ENCODE peak calls at places on chromosome 15, in six cellular contexts. One of them, this sample, is unnamed.

GRCh38 chr15:31346367-31347066 is 19.9 kb downstream of the KLF13 start:
- DNase-seq in endothelial cell of umbilical vein: no peak
- DNase-seq in heart left ventricle: no peak
- DNase-seq in Peyer's patch: peak; percentile 66
- DNase-seq in IMR-90: no peak
- DNase-seq in A549: no peak
- DNase-seq in this sample: no peak

GRCh38 chr15:85582719-85583089 is 202.3 kb downstream of the AKAP13 start:
- DNase-seq in endothelial cell of umbilical vein: peak; percentile 98
- DNase-seq in heart left ventricle: peak; percentile 82
- DNase-seq in Peyer's patch: peak; percentile 92
- DNase-seq in IMR-90: peak; percentile 46
- DNase-seq in A549: no peak
- DNase-seq in this sample: peak; percentile 77

GRCh38 chr15:66387176-66388056 is 704 bp downstream of the MAP2K1 start:
- DNase-seq in endothelial cell of umbilical vein: peak; percentile 78
- DNase-seq in heart left ventricle: peak; percentile 70
- DNase-seq in Peyer's patch: peak; percentile 76
- DNase-seq in IMR-90: peak; percentile 83
- DNase-seq in A549: peak; percentile 90
- DNase-seq in this sample: peak; percentile 50

GRCh38 chr15:94453227-94453626 is 221.9 kb downstream of the MCTP2 start:
- DNase-seq in endothelial cell of umbilical vein: no peak
- DNase-seq in heart left ventricle: no peak
- DNase-seq in Peyer's patch: no peak
- DNase-seq in IMR-90: peak; percentile 39
- DNase-seq in A549: no peak
- DNase-seq in this sample: no peak

GRCh38 chr15:39242345-39242744 is 338.5 kb upstream of the THBS1 start:
- DNase-seq in endothelial cell of umbilical vein: no peak
- DNase-seq in heart left ventricle: peak; percentile 28
- DNase-seq in Peyer's patch: no peak
- DNase-seq in IMR-90: peak; percentile 47
- DNase-seq in A549: no peak
- DNase-seq in this sample: no peak

GRCh38 chr15:55343168-55343567 is 24.1 kb downstream of the PIGB start:
- DNase-seq in endothelial cell of umbilical vein: peak; percentile 49
- DNase-seq in heart left ventricle: no peak
- DNase-seq in Peyer's patch: no peak
- DNase-seq in IMR-90: no peak
- DNase-seq in A549: no peak
- DNase-seq in this sample: no peak

GRCh38 chr15:91860498-91860897 is 7.0 kb downstream of the SLCO3A1 start:
- DNase-seq in endothelial cell of umbilical vein: no peak
- DNase-seq in heart left ventricle: no peak
- DNase-seq in Peyer's patch: no peak
- DNase-seq in IMR-90: no peak
- DNase-seq in A549: no peak
- DNase-seq in this sample: no peak

GRCh38 chr15:57635300-57635944 is 43.7 kb downstream of the MYZAP start:
- DNase-seq in endothelial cell of umbilical vein: peak; percentile 24
- DNase-seq in heart left ventricle: peak; percentile 77
- DNase-seq in Peyer's patch: no peak
- DNase-seq in IMR-90: no peak
- DNase-seq in A549: no peak
- DNase-seq in this sample: peak; percentile 83

GRCh38 chr15:51038258-51039042 is 56.3 kb downstream of the TNFAIP8L3 start:
- DNase-seq in endothelial cell of umbilical vein: no peak
- DNase-seq in heart left ventricle: no peak
- DNase-seq in Peyer's patch: no peak
- DNase-seq in IMR-90: no peak
- DNase-seq in A549: no peak
- DNase-seq in this sample: no peak

GRCh38 chr15:85172846-85173490 is 191.3 kb downstream of the PDE8A start:
- DNase-seq in endothelial cell of umbilical vein: no peak
- DNase-seq in heart left ventricle: no peak
- DNase-seq in Peyer's patch: no peak
- DNase-seq in IMR-90: no peak
- DNase-seq in A549: no peak
- DNase-seq in this sample: no peak

GRCh38 chr15:65987100-65987499 is 117.8 kb downstream of the RAB11A start:
- DNase-seq in endothelial cell of umbilical vein: no peak
- DNase-seq in heart left ventricle: no peak
- DNase-seq in Peyer's patch: no peak
- DNase-seq in IMR-90: no peak
- DNase-seq in A549: no peak
- DNase-seq in this sample: no peak

GRCh38 chr15:46297766-46298165 is 662.9 kb downstream of the SQOR start:
- DNase-seq in endothelial cell of umbilical vein: no peak
- DNase-seq in heart left ventricle: no peak
- DNase-seq in Peyer's patch: no peak
- DNase-seq in IMR-90: no peak
- DNase-seq in A549: no peak
- DNase-seq in this sample: no peak

GRCh38 chr15:69723404-69724097 is 270.9 kb downstream of the RPLP1 start:
- DNase-seq in endothelial cell of umbilical vein: no peak
- DNase-seq in heart left ventricle: peak; percentile 36
- DNase-seq in Peyer's patch: no peak
- DNase-seq in IMR-90: no peak
- DNase-seq in A549: no peak
- DNase-seq in this sample: peak; percentile 69

GRCh38 chr15:56249080-56249479 is 5.4 kb upstream of the RFX7 start:
- DNase-seq in endothelial cell of umbilical vein: peak; percentile 39
- DNase-seq in heart left ventricle: no peak
- DNase-seq in Peyer's patch: no peak
- DNase-seq in IMR-90: peak; percentile 58
- DNase-seq in A549: no peak
- DNase-seq in this sample: no peak

GRCh38 chr15:31223478-31224350 is 102.9 kb upstream of the KLF13 start:
- DNase-seq in endothelial cell of umbilical vein: peak; percentile 18
- DNase-seq in heart left ventricle: no peak
- DNase-seq in Peyer's patch: peak; percentile 46
- DNase-seq in IMR-90: no peak
- DNase-seq in A549: no peak
- DNase-seq in this sample: no peak

GRCh38 chr15:80581976-80582375 is 113.1 kb upstream of the ABHD17C start:
- DNase-seq in endothelial cell of umbilical vein: no peak
- DNase-seq in heart left ventricle: no peak
- DNase-seq in Peyer's patch: peak; percentile 42
- DNase-seq in IMR-90: peak; percentile 38
- DNase-seq in A549: no peak
- DNase-seq in this sample: no peak

GRCh38 chr15:64854526-64854925 is 12.8 kb downstream of the PLEKHO2 start:
- DNase-seq in endothelial cell of umbilical vein: no peak
- DNase-seq in heart left ventricle: no peak
- DNase-seq in Peyer's patch: no peak
- DNase-seq in IMR-90: no peak
- DNase-seq in A549: no peak
- DNase-seq in this sample: no peak

GRCh38 chr15:38600241-38600640 is 35.6 kb upstream of the RASGRP1 start:
- DNase-seq in endothelial cell of umbilical vein: no peak
- DNase-seq in heart left ventricle: no peak
- DNase-seq in Peyer's patch: no peak
- DNase-seq in IMR-90: no peak
- DNase-seq in A549: no peak
- DNase-seq in this sample: no peak

GRCh38 chr15:72927451-72927850 is 124.8 kb upstream of the NEO1 start:
- DNase-seq in endothelial cell of umbilical vein: no peak
- DNase-seq in heart left ventricle: no peak
- DNase-seq in Peyer's patch: no peak
- DNase-seq in IMR-90: no peak
- DNase-seq in A549: no peak
- DNase-seq in this sample: no peak
- H3K27ac ChIP-seq in endothelial cell of umbilical vein: no peak overlapping the region
- H3K27ac ChIP-seq in heart left ventricle: no peak overlapping the region
- H3K27ac ChIP-seq in Peyer's patch: no peak overlapping the region
- H3K27ac ChIP-seq in IMR-90: no peak overlapping the region
- H3K27ac ChIP-seq in A549: no peak overlapping the region
- H3K27ac ChIP-seq in this sample: no peak overlapping the region

GRCh38 chr15:88620995-88621772 is at the start of gene AEN:
- DNase-seq in endothelial cell of umbilical vein: peak; percentile 98
- DNase-seq in heart left ventricle: peak; percentile 97
- DNase-seq in Peyer's patch: peak; percentile 98
- DNase-seq in IMR-90: peak; percentile 95
- DNase-seq in A549: peak; percentile 98
- DNase-seq in this sample: peak; percentile 94
- TF ChIP-seq POLR2A in endothelial cell of umbilical vein: peak; percentile 72
- TF ChIP-seq POLR2A in heart left ventricle: peak; percentile 49
- TF ChIP-seq POLR2A in Peyer's patch: no peak
- TF ChIP-seq POLR2A in IMR-90: peak; percentile 84
- TF ChIP-seq POLR2A in A549: peak; percentile 65
- TF ChIP-seq POLR2A in this sample: peak; percentile 54

GRCh38 chr15:40554164-40554530 is 10.7 kb downstream of the CCDC32 start:
- DNase-seq in endothelial cell of umbilical vein: peak; percentile 16
- DNase-seq in heart left ventricle: no peak
- DNase-seq in Peyer's patch: no peak
- DNase-seq in IMR-90: no peak
- DNase-seq in A549: no peak
- DNase-seq in this sample: no peak

GRCh38 chr15:40550381-40551037 is 14.3 kb downstream of the CCDC32 start:
- DNase-seq in endothelial cell of umbilical vein: no peak
- DNase-seq in heart left ventricle: no peak
- DNase-seq in Peyer's patch: peak; percentile 59
- DNase-seq in IMR-90: no peak
- DNase-seq in A549: no peak
- DNase-seq in this sample: no peak

GRCh38 chr15:40555876-40556275 is 9.0 kb downstream of the CCDC32 start:
- DNase-seq in endothelial cell of umbilical vein: no peak
- DNase-seq in heart left ventricle: no peak
- DNase-seq in Peyer's patch: no peak
- DNase-seq in IMR-90: no peak
- DNase-seq in A549: no peak
- DNase-seq in this sample: no peak

GRCh38 chr15:40545457-40545856 is 19.4 kb downstream of the CCDC32 start:
- DNase-seq in endothelial cell of umbilical vein: no peak
- DNase-seq in heart left ventricle: no peak
- DNase-seq in Peyer's patch: no peak
- DNase-seq in IMR-90: no peak
- DNase-seq in A549: no peak
- DNase-seq in this sample: no peak

GRCh38 chr15:40549894-40550293 is 14.9 kb downstream of the CCDC32 start:
- DNase-seq in endothelial cell of umbilical vein: no peak
- DNase-seq in heart left ventricle: peak; percentile 93
- DNase-seq in Peyer's patch: no peak
- DNase-seq in IMR-90: no peak
- DNase-seq in A549: no peak
- DNase-seq in this sample: peak; percentile 93
- H3K4me1 ChIP-seq in endothelial cell of umbilical vein: no peaks in the 10 kb centered on the region
- H3K4me1 ChIP-seq in heart left ventricle: peaks cover 57% of the 10 kb centered on the region
- H3K4me1 ChIP-seq in Peyer's patch: no peaks in the 10 kb centered on the region
- H3K4me1 ChIP-seq in IMR-90: no peaks in the 10 kb centered on the region
- H3K4me1 ChIP-seq in A549: no peaks in the 10 kb centered on the region
- H3K4me1 ChIP-seq in this sample: peaks cover 63% of the 10 kb centered on the region

GRCh38 chr15:99076555-99077308 is 28.1 kb upstream of the SYNM start:
- DNase-seq in endothelial cell of umbilical vein: peak; percentile 73
- DNase-seq in heart left ventricle: peak; percentile 69
- DNase-seq in Peyer's patch: peak; percentile 69
- DNase-seq in IMR-90: peak; percentile 86
- DNase-seq in A549: peak; percentile 80
- DNase-seq in this sample: peak; percentile 47
- H3K27ac ChIP-seq in endothelial cell of umbilical vein: no peak overlapping the region
- H3K27ac ChIP-seq in heart left ventricle: no peak overlapping the region
- H3K27ac ChIP-seq in Peyer's patch: no peak overlapping the region
- H3K27ac ChIP-seq in IMR-90: peak overlapping the region; percentile 14
- H3K27ac ChIP-seq in A549: peak overlapping the region; percentile 66
- H3K27ac ChIP-seq in this sample: no peak overlapping the region

DNA sequence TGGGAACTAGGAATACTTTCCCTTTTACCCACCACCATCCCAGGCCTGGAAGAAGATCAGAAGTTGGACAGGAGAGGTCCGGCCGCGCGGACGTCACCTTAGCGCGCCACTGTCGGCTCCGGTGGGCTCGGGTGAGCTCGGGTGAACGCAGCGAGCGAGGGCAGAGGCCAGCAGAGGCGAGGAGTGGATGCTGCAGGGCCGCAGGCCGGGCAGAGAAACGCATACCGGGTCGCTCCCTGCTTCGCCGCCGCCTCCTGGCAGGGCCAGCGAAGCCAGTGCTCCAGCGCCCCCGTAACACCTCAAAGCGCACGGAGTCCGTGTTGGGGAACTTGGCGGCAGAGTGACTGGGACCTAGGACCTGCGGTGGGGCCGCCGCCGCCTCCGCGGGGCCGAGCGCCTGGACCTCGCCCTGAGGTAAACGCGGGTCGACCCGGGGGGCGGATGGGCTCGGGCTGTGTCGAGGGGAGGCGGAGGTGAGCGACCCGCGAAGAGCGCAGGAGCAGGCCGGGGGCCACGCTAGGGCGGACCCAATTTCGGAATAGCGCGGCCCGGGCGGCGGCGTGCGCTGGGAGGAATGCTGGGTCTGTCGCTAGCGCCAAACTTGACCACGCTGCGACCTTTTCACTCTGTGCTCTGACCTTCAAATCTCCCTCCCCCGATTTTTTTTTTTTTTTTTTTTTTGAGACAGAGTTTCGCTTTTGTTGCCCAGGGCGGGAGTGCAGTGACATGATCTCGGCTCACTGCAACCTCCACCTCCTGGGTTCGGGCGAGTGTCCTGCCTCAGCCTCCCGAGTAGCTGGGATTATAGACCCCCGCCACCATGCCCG is 1.6 kb downstream of the CYP11A1 start:
- DNase-seq in endothelial cell of umbilical vein: peak; percentile 41
- DNase-seq in heart left ventricle: no peak
- DNase-seq in Peyer's patch: no peak
- DNase-seq in IMR-90: peak; percentile 41
- DNase-seq in A549: no peak
- DNase-seq in this sample: no peak
- TF ChIP-seq POLR2A in endothelial cell of umbilical vein: no peak
- TF ChIP-seq POLR2A in heart left ventricle: no peak
- TF ChIP-seq POLR2A in Peyer's patch: no peak
- TF ChIP-seq POLR2A in IMR-90: no peak
- TF ChIP-seq POLR2A in A549: no peak
- TF ChIP-seq POLR2A in this sample: no peak